ENCODE peak calls at places on chromosomes 2 and 18, in eight cellular contexts. M, G, I, B, R, F, W and E are unnamed samples.

GRCh38 chr2:237209885-237210284 is 124.2 kb downstream of the COPS8 start:
- DNase-seq in M (no peak), G (no peak), I (no peak), B (no peak), R (no peak), F (no peak), W (no peak), E (no peak)

GRCh38 chr2:147646999-147647588 is 197.7 kb upstream of the ACVR2A start:
- DNase-seq in M (no peak), G (no peak), I (no peak), B (no peak), R (no peak), F (no peak), W (no peak), E (no peak)

GRCh38 chr2:113164234-113164929 is 9.4 kb upstream of the PSD4 start:
- DNase-seq in M (no peak), G (peak), I (peak), B (no peak), R (no peak), F (no peak), W (no peak), E (no peak)

GRCh38 chr2:15974203-15974452 is 33.8 kb downstream of the MYCN start:
- DNase-seq in M (no peak), G (no peak), I (no peak), B (no peak), R (no peak), F (no peak), W (no peak), E (no peak)

GRCh38 chr2:100242891-100243670 is 79.2 kb downstream of the LONRF2 start:
- DNase-seq in M (peak), G (peak), I (peak), B (peak), R (no peak), F (peak), W (no peak), E (peak)

GRCh38 chr2:75589344-75590105 is 28.8 kb upstream of the EVA1A start:
- DNase-seq in M (no peak), G (no peak), I (no peak), B (peak), R (no peak), F (no peak), W (no peak), E (peak)

GRCh38 chr2:94956797-94957391 is 68.6 kb upstream of the MAL start:
- DNase-seq in M (no peak), G (peak), I (peak), B (peak), R (peak), F (peak), W (no peak), E (peak)

GRCh38 chr2:25592766-25593292 is 80.5 kb downstream of the DTNB start:
- DNase-seq in M (no peak), G (no peak), I (no peak), B (no peak), R (no peak), F (no peak), W (no peak), E (no peak)

GRCh38 chr2:128342550-128342949 is 23.9 kb upstream of the HS6ST1 start:
- DNase-seq in M (no peak), G (no peak), I (no peak), B (no peak), R (no peak), F (no peak), W (no peak), E (no peak)

GRCh38 chr2:149739880-149740265 is 152.3 kb upstream of the MMADHC start:
- DNase-seq in M (no peak), G (no peak), I (no peak), B (no peak), R (no peak), F (no peak), W (no peak), E (no peak)

GRCh38 chr2:219629976-219630695 is 2.7 kb downstream of the SLC4A3 start:
- DNase-seq in M (no peak), G (no peak), I (no peak), B (no peak), R (no peak), F (no peak), W (no peak), E (no peak)

GRCh38 chr18:70920840-70921374 is 632.1 kb downstream of the SOCS6 start:
- DNase-seq in M (no peak), G (no peak), I (no peak), B (no peak), R (no peak), F (no peak), W (no peak), E (no peak)

GRCh38 chr2:50396301-50396637 is 635.7 kb downstream of the NRXN1 start:
- DNase-seq in M (no peak), G (no peak), I (peak), B (no peak), R (no peak), F (no peak), W (no peak), E (no peak)

GRCh38 chr2:55120634-55121359 is 70.5 kb upstream of the RTN4 start:
- DNase-seq in M (no peak), G (peak), I (no peak), B (peak), R (no peak), F (no peak), W (no peak), E (peak)

GRCh38 chr2:191202881-191203397 is 42.3 kb upstream of the MYO1B start:
- DNase-seq in M (no peak), G (no peak), I (peak), B (peak), R (no peak), F (no peak), W (no peak), E (peak)

GRCh38 chr18:67582488-67582887 is 66.0 kb upstream of the DSEL start:
- DNase-seq in M (no peak), G (no peak), I (no peak), B (no peak), R (no peak), F (no peak), W (no peak), E (no peak)